ENCODE peak calls at places on chromosomes 3 and 15, in six cellular contexts. One of them, this sample, is unnamed.

GRCh38 chr3:149291178-149291577 is 42.3 kb downstream of the TM4SF18 start:
- DNase-seq in IMR-90: no peak
- DNase-seq in left lung: no peak
- DNase-seq in cardiac fibroblast: no peak
- DNase-seq in GM10248: peak
- DNase-seq in fibroblast of lung: no peak
- DNase-seq in this sample: no peak

GRCh38 chr3:52428151-52429005 is 16.5 kb downstream of the SEMA3G start:
- DNase-seq in IMR-90: peak
- DNase-seq in left lung: no peak
- DNase-seq in cardiac fibroblast: peak
- DNase-seq in GM10248: peak
- DNase-seq in fibroblast of lung: peak
- DNase-seq in this sample: peak

GRCh38 chr3:61425356-61425755 is 136.0 kb upstream of the PTPRG start:
- DNase-seq in IMR-90: no peak
- DNase-seq in left lung: no peak
- DNase-seq in cardiac fibroblast: no peak
- DNase-seq in GM10248: no peak
- DNase-seq in fibroblast of lung: no peak
- DNase-seq in this sample: no peak

GRCh38 chr3:184811663-184811998 is 335 bp upstream of the VPS8 start:
- DNase-seq in IMR-90: no peak
- DNase-seq in left lung: no peak
- DNase-seq in cardiac fibroblast: no peak
- DNase-seq in GM10248: no peak
- DNase-seq in fibroblast of lung: no peak
- DNase-seq in this sample: no peak

GRCh38 chr3:140834266-140835037 is 107.2 kb upstream of the SLC25A36 start:
- DNase-seq in IMR-90: no peak
- DNase-seq in left lung: no peak
- DNase-seq in cardiac fibroblast: no peak
- DNase-seq in GM10248: no peak
- DNase-seq in fibroblast of lung: peak
- DNase-seq in this sample: no peak

GRCh38 chr3:171615742-171616141 is 155.5 kb upstream of the TNIK start:
- DNase-seq in IMR-90: peak
- DNase-seq in left lung: no peak
- DNase-seq in cardiac fibroblast: peak
- DNase-seq in GM10248: no peak
- DNase-seq in fibroblast of lung: peak
- DNase-seq in this sample: no peak

GRCh38 chr15:66096711-66097058 is 156.9 kb downstream of the MEGF11 start:
- DNase-seq in IMR-90: no peak
- DNase-seq in left lung: peak
- DNase-seq in cardiac fibroblast: no peak
- DNase-seq in GM10248: no peak
- DNase-seq in fibroblast of lung: no peak
- DNase-seq in this sample: no peak

GRCh38 chr3:185270262-185270955 is 16.6 kb upstream of the EHHADH start:
- DNase-seq in IMR-90: peak
- DNase-seq in left lung: no peak
- DNase-seq in cardiac fibroblast: peak
- DNase-seq in GM10248: no peak
- DNase-seq in fibroblast of lung: peak
- DNase-seq in this sample: no peak

GRCh38 chr15:94701281-94701985 is 470.1 kb downstream of the MCTP2 start:
- DNase-seq in IMR-90: no peak
- DNase-seq in left lung: no peak
- DNase-seq in cardiac fibroblast: no peak
- DNase-seq in GM10248: no peak
- DNase-seq in fibroblast of lung: peak
- DNase-seq in this sample: no peak

GRCh38 chr3:69357196-69357595 is 28.7 kb downstream of the FRMD4B start:
- DNase-seq in IMR-90: no peak
- DNase-seq in left lung: no peak
- DNase-seq in cardiac fibroblast: no peak
- DNase-seq in GM10248: no peak
- DNase-seq in fibroblast of lung: no peak
- DNase-seq in this sample: no peak

GRCh38 chr3:46239301-46239938 is 2.8 kb upstream of the CCR3 start:
- DNase-seq in IMR-90: no peak
- DNase-seq in left lung: no peak
- DNase-seq in cardiac fibroblast: no peak
- DNase-seq in GM10248: no peak
- DNase-seq in fibroblast of lung: no peak
- DNase-seq in this sample: no peak

GRCh38 chr15:92848852-92849598 is 51.1 kb upstream of the CHD2 start:
- DNase-seq in IMR-90: peak
- DNase-seq in left lung: no peak
- DNase-seq in cardiac fibroblast: peak
- DNase-seq in GM10248: peak
- DNase-seq in fibroblast of lung: peak
- DNase-seq in this sample: peak

GRCh38 chr3:50617096-50617791 is at the start of gene MAPKAPK3:
- DNase-seq in IMR-90: no peak
- DNase-seq in left lung: no peak
- DNase-seq in cardiac fibroblast: peak
- DNase-seq in GM10248: no peak
- DNase-seq in fibroblast of lung: no peak
- DNase-seq in this sample: no peak

GRCh38 chr3:33716227-33716626 is 1.8 kb downstream of the CLASP2 start:
- DNase-seq in IMR-90: no peak
- DNase-seq in left lung: no peak
- DNase-seq in cardiac fibroblast: no peak
- DNase-seq in GM10248: no peak
- DNase-seq in fibroblast of lung: no peak
- DNase-seq in this sample: no peak

GRCh38 chr15:83713242-83713641 is 59.3 kb downstream of the ADAMTSL3 start:
- DNase-seq in IMR-90: no peak
- DNase-seq in left lung: no peak
- DNase-seq in cardiac fibroblast: no peak
- DNase-seq in GM10248: no peak
- DNase-seq in fibroblast of lung: no peak
- DNase-seq in this sample: no peak

DNA sequence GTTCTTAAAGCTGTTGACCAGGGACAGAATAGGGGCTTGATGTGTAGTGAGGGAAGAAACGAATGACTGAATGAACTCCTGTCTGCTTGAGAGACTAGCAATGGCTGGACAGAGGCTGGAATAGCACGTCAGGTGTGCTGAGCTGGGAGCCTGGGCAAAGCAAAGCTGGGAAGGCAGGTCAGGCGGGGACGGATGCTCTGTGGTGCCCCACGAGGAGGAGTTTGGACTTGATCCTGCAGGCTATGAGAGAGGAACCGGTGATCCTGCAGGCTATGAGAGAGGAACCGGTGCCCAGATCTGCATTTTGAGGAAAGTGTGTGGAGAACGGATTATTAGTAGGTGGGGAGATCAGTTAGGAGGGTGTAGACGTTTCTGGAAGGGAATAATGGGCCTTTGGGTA is 31.3 kb upstream of the PSTPIP1 start:
- DNase-seq in IMR-90: no peak
- DNase-seq in left lung: no peak
- DNase-seq in cardiac fibroblast: no peak
- DNase-seq in GM10248: no peak
- DNase-seq in fibroblast of lung: no peak
- DNase-seq in this sample: no peak
- TF ChIP-seq CTCF in IMR-90: no peak
- TF ChIP-seq CTCF in left lung: no peak
- TF ChIP-seq CTCF in cardiac fibroblast: no peak
- TF ChIP-seq CTCF in GM10248: no peak
- TF ChIP-seq CTCF in fibroblast of lung: no peak
- TF ChIP-seq CTCF in this sample: no peak

DNA sequence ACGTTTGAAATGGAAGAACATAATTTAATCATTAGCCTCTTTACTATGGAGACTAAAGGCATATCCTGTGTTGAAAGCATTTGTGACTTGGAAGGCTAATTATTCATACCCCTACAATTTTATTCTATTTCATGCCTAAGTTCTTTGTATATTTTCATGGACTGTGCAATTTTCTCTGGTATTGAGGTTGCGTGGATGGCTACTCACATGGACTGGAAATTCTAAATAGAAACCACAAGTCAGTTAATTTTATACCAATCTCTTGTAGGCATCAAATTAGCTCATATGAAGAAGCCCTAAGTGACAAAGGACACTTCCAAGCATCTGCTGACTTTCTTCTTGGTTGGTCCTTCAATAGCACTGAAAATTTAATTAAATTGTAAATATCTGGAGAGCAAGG is 1353.5 kb downstream of the ROBO1 start:
- DNase-seq in IMR-90: no peak
- DNase-seq in left lung: no peak
- DNase-seq in cardiac fibroblast: no peak
- DNase-seq in GM10248: no peak
- DNase-seq in fibroblast of lung: no peak
- DNase-seq in this sample: no peak
- TF ChIP-seq CTCF in IMR-90: no peak
- TF ChIP-seq CTCF in left lung: no peak
- TF ChIP-seq CTCF in cardiac fibroblast: no peak
- TF ChIP-seq CTCF in GM10248: no peak
- TF ChIP-seq CTCF in fibroblast of lung: no peak
- TF ChIP-seq CTCF in this sample: no peak

DNA sequence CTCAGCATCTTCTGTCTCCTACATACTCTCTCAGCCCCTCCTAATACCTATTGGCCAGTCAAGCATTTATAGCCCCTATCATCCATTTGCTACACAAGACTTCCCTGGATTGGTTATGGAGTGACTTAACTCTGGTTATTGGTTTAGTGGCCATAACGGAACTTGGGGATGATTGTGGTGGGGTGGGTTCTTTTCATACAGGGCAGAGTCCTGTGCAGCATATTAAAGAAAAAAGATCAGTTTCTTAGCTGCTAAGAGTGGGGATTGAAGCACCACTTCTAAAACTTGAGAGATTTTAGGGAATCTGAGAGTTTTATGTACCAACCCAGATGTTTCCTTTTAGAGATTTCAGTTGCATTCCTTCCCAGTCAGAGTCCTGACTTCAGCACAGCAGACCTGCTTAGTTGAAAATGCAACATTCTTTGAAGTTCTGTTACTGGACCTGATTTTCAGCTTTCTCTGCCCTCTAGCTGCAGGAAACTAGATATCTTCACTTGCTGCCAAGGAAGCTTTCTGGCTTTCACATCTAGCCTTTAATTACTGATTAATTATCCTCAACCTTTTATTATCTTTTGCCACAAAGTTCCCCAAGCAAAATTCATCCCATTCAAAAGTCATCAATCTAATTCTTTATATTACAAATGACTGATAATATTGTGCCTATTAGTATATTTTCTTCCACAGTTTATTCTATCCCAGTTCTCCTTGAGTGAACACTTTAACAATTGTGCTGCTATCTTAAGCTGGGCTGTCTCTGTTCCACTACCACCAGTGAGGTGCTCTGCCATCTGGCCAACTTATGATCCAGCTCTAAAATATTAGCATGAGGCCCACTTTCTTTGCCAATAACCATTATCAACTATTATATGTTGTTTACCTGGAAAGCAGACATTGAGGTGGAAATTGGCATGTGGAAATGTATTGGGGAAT is 906.0 kb upstream of the ALCAM start:
- DNase-seq in IMR-90: peak
- DNase-seq in left lung: no peak
- DNase-seq in cardiac fibroblast: peak
- DNase-seq in GM10248: no peak
- DNase-seq in fibroblast of lung: peak
- DNase-seq in this sample: peak
- TF ChIP-seq CTCF in IMR-90: peak
- TF ChIP-seq CTCF in left lung: no peak
- TF ChIP-seq CTCF in cardiac fibroblast: peak
- TF ChIP-seq CTCF in GM10248: no peak
- TF ChIP-seq CTCF in fibroblast of lung: peak
- TF ChIP-seq CTCF in this sample: peak

DNA sequence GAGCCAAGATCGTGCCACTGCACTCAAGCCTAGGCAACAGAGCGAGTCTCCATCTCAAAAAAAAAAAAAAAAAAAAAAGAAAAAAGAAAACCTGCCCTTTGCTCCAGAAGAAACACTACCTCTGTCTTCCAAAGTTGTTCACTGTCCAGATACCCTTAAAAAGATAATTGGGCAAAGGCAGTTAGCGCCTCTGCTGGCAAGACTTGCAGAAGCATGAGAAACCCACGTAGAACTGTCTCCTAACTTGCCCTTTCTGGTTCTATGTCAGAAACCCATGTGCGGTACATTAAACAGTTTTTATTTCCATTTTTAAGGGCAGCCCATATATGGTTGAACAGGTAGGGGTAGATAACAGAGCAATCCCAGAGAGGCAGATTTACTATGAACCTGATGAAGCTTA is 1026.4 kb downstream of the ROBO2 start:
- DNase-seq in IMR-90: no peak
- DNase-seq in left lung: no peak
- DNase-seq in cardiac fibroblast: no peak
- DNase-seq in GM10248: no peak
- DNase-seq in fibroblast of lung: no peak
- DNase-seq in this sample: no peak
- TF ChIP-seq CTCF in IMR-90: no peak
- TF ChIP-seq CTCF in left lung: no peak
- TF ChIP-seq CTCF in cardiac fibroblast: no peak
- TF ChIP-seq CTCF in GM10248: no peak
- TF ChIP-seq CTCF in fibroblast of lung: no peak
- TF ChIP-seq CTCF in this sample: no peak

This sample was measured in astrocyte of the cerebellum.